ENCODE peak calls at places on chromosomes 12 and 14, in four cellular contexts. E is ecto neural progenitor cell, F is mesendoderm, V is fibroblast of pulmonary artery. U is an unnamed sample.

GRCh38 chr12:230925-231671 is 17.1 kb upstream of the SLC6A12 start:
- DNase-seq in F (no peak), V (no peak), E (peak; percentile 51), U (no peak)

GRCh38 chr14:34059925-34060746 is 109.3 kb upstream of the EGLN3 start:
- DNase-seq in E (peak; percentile 83), F (peak; percentile 85), V (peak; percentile 67), U (peak; percentile 65)

GRCh38 chr12:42574879-42575278 is 14.7 kb downstream of the PRICKLE1 start:
- DNase-seq in V (no peak), E (no peak), F (no peak), U (peak; percentile 45)

GRCh38 chr12:47748899-47749298 is 9.8 kb downstream of the RAPGEF3 start:
- DNase-seq in E (no peak), F (no peak), V (no peak), U (no peak)

GRCh38 chr12:123748661-123749060 is 13.4 kb upstream of the DNAH10 start:
- DNase-seq in V (no peak), F (no peak), E (no peak), U (peak; percentile 7)

GRCh38 chr12:105253882-105254513 is 18.0 kb upstream of the APPL2 start:
- DNase-seq in F (peak; percentile 51), E (no peak), V (peak; percentile 68), U (peak; percentile 64)

GRCh38 chr14:102795060-102795925 is 18.0 kb downstream of the TRAF3 start:
- DNase-seq in E (no peak), F (peak; percentile 48), V (peak; percentile 94), U (peak; percentile 93)

GRCh38 chr14:89402363-89402762 is 14.7 kb downstream of the FOXN3 start:
- DNase-seq in V (no peak), E (no peak), F (no peak), U (no peak)

GRCh38 chr12:105047303-105047702 is 37.0 kb downstream of the ALDH1L2 start:
- DNase-seq in E (no peak), V (no peak), F (no peak), U (no peak)

GRCh38 chr14:86462193-86462592 is 932.2 kb downstream of the FLRT2 start:
- DNase-seq in V (peak; percentile 57), E (no peak), F (peak; percentile 74), U (peak; percentile 6)

GRCh38 chr12:115210533-115211252 is 526.7 kb upstream of the TBX3 start:
- DNase-seq in V (no peak), F (no peak), E (no peak), U (no peak)

GRCh38 chr14:68794856-68795601 is 2.2 kb upstream of the ZFP36L1 start:
- DNase-seq in E (no peak), F (peak; percentile 78), V (peak; percentile 89), U (peak; percentile 95)

GRCh38 chr14:83992857-83993256 is 1537.1 kb upstream of the FLRT2 start:
- DNase-seq in V (no peak), F (no peak), E (no peak), U (no peak)

GRCh38 chr14:23661542-23661941 is 25.4 kb downstream of the DHRS2 start:
- DNase-seq in V (no peak), E (no peak), F (no peak), U (no peak)

U was measured in fibroblast of villous mesenchyme.